ENCODE peak calls at places on chromosome 20, in eight cellular contexts. One of them, this sample, is unnamed. For H3K36me3, the result is how much of the 10 kb centered on the place peaks cover.

GRCh38 chr20:9460518-9460917 is 53.9 kb upstream of the LAMP5 start:
- DNase-seq in breast epithelium: no peak
- DNase-seq in HCT116: no peak
- DNase-seq in CD8-positive, alpha-beta T cell: no peak
- DNase-seq in GM23248: peak
- DNase-seq in heart right ventricle: no peak
- DNase-seq in tibial artery: no peak
- DNase-seq in suprapubic skin: no peak
- DNase-seq in this sample: no peak

GRCh38 chr20:54111460-54111859 is 41.1 kb upstream of the BCAS1 start:
- DNase-seq in heart right ventricle: no peak
- DNase-seq in GM23248: no peak
- DNase-seq in tibial artery: no peak
- DNase-seq in CD8-positive, alpha-beta T cell: no peak
- DNase-seq in HCT116: no peak
- DNase-seq in breast epithelium: no peak
- DNase-seq in suprapubic skin: no peak
- DNase-seq in this sample: no peak

GRCh38 chr20:3461191-3461874 is 9.5 kb upstream of the ATRN start:
- DNase-seq in suprapubic skin: no peak
- DNase-seq in heart right ventricle: no peak
- DNase-seq in tibial artery: no peak
- DNase-seq in breast epithelium: no peak
- DNase-seq in CD8-positive, alpha-beta T cell: no peak
- DNase-seq in GM23248: peak
- DNase-seq in HCT116: no peak
- DNase-seq in this sample: no peak

GRCh38 chr20:15859061-15859460 is 714.2 kb downstream of the KIF16B start:
- DNase-seq in CD8-positive, alpha-beta T cell: no peak
- DNase-seq in heart right ventricle: no peak
- DNase-seq in tibial artery: no peak
- DNase-seq in HCT116: no peak
- DNase-seq in suprapubic skin: no peak
- DNase-seq in GM23248: no peak
- DNase-seq in breast epithelium: no peak
- DNase-seq in this sample: no peak

GRCh38 chr20:43739148-43739749 is 12.4 kb upstream of the GTSF1L start:
- DNase-seq in GM23248: no peak
- DNase-seq in breast epithelium: no peak
- DNase-seq in CD8-positive, alpha-beta T cell: no peak
- DNase-seq in HCT116: no peak
- DNase-seq in tibial artery: no peak
- DNase-seq in suprapubic skin: no peak
- DNase-seq in heart right ventricle: no peak
- DNase-seq in this sample: no peak

GRCh38 chr20:63536241-63536977 is 767 bp downstream of the PTK6 start:
- DNase-seq in HCT116: no peak
- DNase-seq in GM23248: peak
- DNase-seq in tibial artery: no peak
- DNase-seq in heart right ventricle: no peak
- DNase-seq in breast epithelium: peak
- DNase-seq in CD8-positive, alpha-beta T cell: no peak
- DNase-seq in suprapubic skin: no peak
- DNase-seq in this sample: no peak

GRCh38 chr20:34510575-34510974 is 5.6 kb upstream of the DYNLRB1 start:
- DNase-seq in CD8-positive, alpha-beta T cell: no peak
- DNase-seq in suprapubic skin: no peak
- DNase-seq in breast epithelium: no peak
- DNase-seq in tibial artery: no peak
- DNase-seq in HCT116: no peak
- DNase-seq in GM23248: no peak
- DNase-seq in heart right ventricle: no peak
- DNase-seq in this sample: no peak

GRCh38 chr20:20547221-20547875 is 165.1 kb downstream of the RALGAPA2 start:
- DNase-seq in HCT116: no peak
- DNase-seq in CD8-positive, alpha-beta T cell: no peak
- DNase-seq in heart right ventricle: no peak
- DNase-seq in tibial artery: no peak
- DNase-seq in suprapubic skin: no peak
- DNase-seq in GM23248: peak
- DNase-seq in breast epithelium: no peak
- DNase-seq in this sample: no peak

GRCh38 chr20:6685181-6685582 is 82.3 kb upstream of the BMP2 start:
- DNase-seq in GM23248: peak
- DNase-seq in breast epithelium: no peak
- DNase-seq in suprapubic skin: no peak
- DNase-seq in HCT116: peak
- DNase-seq in heart right ventricle: no peak
- DNase-seq in CD8-positive, alpha-beta T cell: no peak
- DNase-seq in tibial artery: no peak
- DNase-seq in this sample: peak

GRCh38 chr20:64192406-64192805 is 28.2 kb downstream of the MYT1 start:
- DNase-seq in GM23248: no peak
- DNase-seq in suprapubic skin: no peak
- DNase-seq in HCT116: no peak
- DNase-seq in heart right ventricle: no peak
- DNase-seq in CD8-positive, alpha-beta T cell: no peak
- DNase-seq in tibial artery: no peak
- DNase-seq in breast epithelium: no peak
- DNase-seq in this sample: no peak

GRCh38 chr20:51752343-51752951 is 15.7 kb downstream of the ATP9A start:
- DNase-seq in tibial artery: no peak
- DNase-seq in CD8-positive, alpha-beta T cell: no peak
- DNase-seq in heart right ventricle: no peak
- DNase-seq in GM23248: peak
- DNase-seq in suprapubic skin: no peak
- DNase-seq in HCT116: no peak
- DNase-seq in breast epithelium: no peak
- DNase-seq in this sample: peak

GRCh38 chr20:4082406-4083102 is 67.2 kb upstream of the RNF24 start:
- DNase-seq in GM23248: peak
- DNase-seq in tibial artery: peak
- DNase-seq in heart right ventricle: peak
- DNase-seq in breast epithelium: no peak
- DNase-seq in CD8-positive, alpha-beta T cell: peak
- DNase-seq in suprapubic skin: no peak
- DNase-seq in HCT116: no peak
- DNase-seq in this sample: no peak

GRCh38 chr20:46342045-46342378 is 33.7 kb upstream of the CDH22 start:
- DNase-seq in CD8-positive, alpha-beta T cell: no peak
- DNase-seq in HCT116: no peak
- DNase-seq in heart right ventricle: no peak
- DNase-seq in suprapubic skin: no peak
- DNase-seq in tibial artery: no peak
- DNase-seq in GM23248: no peak
- DNase-seq in breast epithelium: no peak
- DNase-seq in this sample: no peak

GRCh38 chr20:32820000-32820697 is 395 bp downstream of the MAPRE1 start:
- DNase-seq in breast epithelium: no peak
- DNase-seq in tibial artery: no peak
- DNase-seq in suprapubic skin: peak
- DNase-seq in heart right ventricle: peak
- DNase-seq in GM23248: peak
- DNase-seq in CD8-positive, alpha-beta T cell: no peak
- DNase-seq in HCT116: peak
- DNase-seq in this sample: no peak

GRCh38 chr20:59265298-59265697 is 35.1 kb upstream of the EDN3 start:
- DNase-seq in CD8-positive, alpha-beta T cell: no peak
- DNase-seq in tibial artery: no peak
- DNase-seq in GM23248: no peak
- DNase-seq in breast epithelium: no peak
- DNase-seq in HCT116: no peak
- DNase-seq in heart right ventricle: no peak
- DNase-seq in suprapubic skin: no peak
- DNase-seq in this sample: no peak

GRCh38 chr20:41415191-41415590 is 48.6 kb upstream of the EMILIN3 start:
- DNase-seq in suprapubic skin: no peak
- DNase-seq in HCT116: no peak
- DNase-seq in tibial artery: no peak
- DNase-seq in CD8-positive, alpha-beta T cell: no peak
- DNase-seq in breast epithelium: no peak
- DNase-seq in GM23248: no peak
- DNase-seq in heart right ventricle: no peak
- DNase-seq in this sample: no peak

GRCh38 chr20:41423026-41423425 is 56.4 kb upstream of the EMILIN3 start:
- DNase-seq in HCT116: no peak
- DNase-seq in suprapubic skin: no peak
- DNase-seq in tibial artery: no peak
- DNase-seq in CD8-positive, alpha-beta T cell: no peak
- DNase-seq in GM23248: no peak
- DNase-seq in heart right ventricle: no peak
- DNase-seq in breast epithelium: no peak
- DNase-seq in this sample: no peak

GRCh38 chr20:41418739-41419293 is 52.2 kb upstream of the EMILIN3 start:
- DNase-seq in breast epithelium: no peak
- DNase-seq in HCT116: no peak
- DNase-seq in GM23248: no peak
- DNase-seq in CD8-positive, alpha-beta T cell: no peak
- DNase-seq in tibial artery: no peak
- DNase-seq in suprapubic skin: no peak
- DNase-seq in heart right ventricle: no peak
- DNase-seq in this sample: no peak

GRCh38 chr20:41413169-41413568 is 46.6 kb upstream of the EMILIN3 start:
- DNase-seq in suprapubic skin: no peak
- DNase-seq in breast epithelium: no peak
- DNase-seq in HCT116: no peak
- DNase-seq in GM23248: no peak
- DNase-seq in CD8-positive, alpha-beta T cell: no peak
- DNase-seq in tibial artery: no peak
- DNase-seq in heart right ventricle: no peak
- DNase-seq in this sample: no peak

DNA sequence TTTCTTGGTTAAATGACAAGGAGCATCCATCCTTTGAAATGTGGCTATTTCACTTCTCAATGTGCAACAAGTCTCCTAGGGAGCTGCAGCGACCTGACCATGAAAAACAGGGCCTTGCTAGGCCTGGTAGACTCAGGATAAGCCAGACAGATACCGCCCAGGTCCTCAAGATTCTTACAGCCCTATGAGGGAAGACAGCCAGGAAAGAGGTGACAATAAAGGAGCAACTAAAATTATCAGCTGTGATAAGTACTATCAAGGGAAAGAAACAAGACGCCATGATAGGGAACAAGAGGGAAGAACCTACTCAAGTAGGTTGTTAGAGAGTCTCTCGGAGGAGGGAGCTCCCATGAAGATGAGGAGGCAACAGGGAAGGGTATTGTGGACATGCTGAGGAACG is 51.4 kb upstream of the EMILIN3 start:
- DNase-seq in tibial artery: no peak
- DNase-seq in suprapubic skin: no peak
- DNase-seq in breast epithelium: no peak
- DNase-seq in heart right ventricle: no peak
- DNase-seq in HCT116: no peak
- DNase-seq in GM23248: no peak
- DNase-seq in CD8-positive, alpha-beta T cell: no peak
- DNase-seq in this sample: no peak
- H3K36me3 ChIP-seq in tibial artery: half or more
- H3K36me3 ChIP-seq in suprapubic skin: half or more
- H3K36me3 ChIP-seq in breast epithelium: under half
- H3K36me3 ChIP-seq in heart right ventricle: half or more
- H3K36me3 ChIP-seq in HCT116: under half
- H3K36me3 ChIP-seq in GM23248: under half
- H3K36me3 ChIP-seq in CD8-positive, alpha-beta T cell: half or more
- H3K36me3 ChIP-seq in this sample: under half

GRCh38 chr20:49032455-49032854 is 13.7 kb upstream of the CSE1L start:
- DNase-seq in GM23248: no peak
- DNase-seq in HCT116: no peak
- DNase-seq in tibial artery: no peak
- DNase-seq in CD8-positive, alpha-beta T cell: no peak
- DNase-seq in breast epithelium: no peak
- DNase-seq in heart right ventricle: no peak
- DNase-seq in suprapubic skin: no peak
- DNase-seq in this sample: no peak

GRCh38 chr20:49029203-49029602 is 16.9 kb upstream of the CSE1L start:
- DNase-seq in breast epithelium: no peak
- DNase-seq in GM23248: peak
- DNase-seq in heart right ventricle: no peak
- DNase-seq in tibial artery: no peak
- DNase-seq in suprapubic skin: no peak
- DNase-seq in HCT116: no peak
- DNase-seq in CD8-positive, alpha-beta T cell: no peak
- DNase-seq in this sample: no peak

GRCh38 chr20:49028684-49029083 is 17.4 kb upstream of the CSE1L start:
- DNase-seq in suprapubic skin: no peak
- DNase-seq in GM23248: peak
- DNase-seq in tibial artery: no peak
- DNase-seq in breast epithelium: no peak
- DNase-seq in CD8-positive, alpha-beta T cell: no peak
- DNase-seq in heart right ventricle: no peak
- DNase-seq in HCT116: no peak
- DNase-seq in this sample: no peak

GRCh38 chr20:49034070-49034732 is 11.9 kb upstream of the CSE1L start:
- DNase-seq in tibial artery: no peak
- DNase-seq in GM23248: no peak
- DNase-seq in suprapubic skin: no peak
- DNase-seq in breast epithelium: no peak
- DNase-seq in HCT116: no peak
- DNase-seq in heart right ventricle: no peak
- DNase-seq in CD8-positive, alpha-beta T cell: no peak
- DNase-seq in this sample: no peak

GRCh38 chr20:49030954-49031619 is 15.0 kb upstream of the CSE1L start:
- DNase-seq in heart right ventricle: no peak
- DNase-seq in CD8-positive, alpha-beta T cell: no peak
- DNase-seq in tibial artery: no peak
- DNase-seq in suprapubic skin: no peak
- DNase-seq in breast epithelium: no peak
- DNase-seq in GM23248: peak
- DNase-seq in HCT116: no peak
- DNase-seq in this sample: no peak
- H3K36me3 ChIP-seq in heart right ventricle: half or more
- H3K36me3 ChIP-seq in CD8-positive, alpha-beta T cell: under half
- H3K36me3 ChIP-seq in tibial artery: half or more
- H3K36me3 ChIP-seq in suprapubic skin: half or more
- H3K36me3 ChIP-seq in breast epithelium: under half
- H3K36me3 ChIP-seq in GM23248: under half
- H3K36me3 ChIP-seq in HCT116: under half
- H3K36me3 ChIP-seq in this sample: under half

GRCh38 chr20:44979090-44979621 is 12.8 kb downstream of the STK4 start:
- DNase-seq in breast epithelium: no peak
- DNase-seq in suprapubic skin: no peak
- DNase-seq in tibial artery: no peak
- DNase-seq in CD8-positive, alpha-beta T cell: peak
- DNase-seq in heart right ventricle: no peak
- DNase-seq in GM23248: no peak
- DNase-seq in HCT116: no peak
- DNase-seq in this sample: no peak
- H3K36me3 ChIP-seq in breast epithelium: under half
- H3K36me3 ChIP-seq in suprapubic skin: half or more
- H3K36me3 ChIP-seq in tibial artery: under half
- H3K36me3 ChIP-seq in CD8-positive, alpha-beta T cell: under half
- H3K36me3 ChIP-seq in heart right ventricle: half or more
- H3K36me3 ChIP-seq in GM23248: half or more
- H3K36me3 ChIP-seq in HCT116: under half
- H3K36me3 ChIP-seq in this sample: under half

GRCh38 chr20:5187122-5187521 is 60.3 kb downstream of the CDS2 start:
- DNase-seq in HCT116: no peak
- DNase-seq in breast epithelium: no peak
- DNase-seq in heart right ventricle: no peak
- DNase-seq in GM23248: no peak
- DNase-seq in CD8-positive, alpha-beta T cell: no peak
- DNase-seq in tibial artery: no peak
- DNase-seq in suprapubic skin: no peak
- DNase-seq in this sample: no peak
- H3K36me3 ChIP-seq in HCT116: under half
- H3K36me3 ChIP-seq in breast epithelium: under half
- H3K36me3 ChIP-seq in heart right ventricle: half or more
- H3K36me3 ChIP-seq in GM23248: under half
- H3K36me3 ChIP-seq in CD8-positive, alpha-beta T cell: under half
- H3K36me3 ChIP-seq in tibial artery: half or more
- H3K36me3 ChIP-seq in suprapubic skin: half or more
- H3K36me3 ChIP-seq in this sample: under half